ENCODE peak calls at places on chromosomes 11 and 22, in seven cellular contexts. L is kidney; P is amygdala; V is C1 segment of cervical spinal cord; I is anterior cingulate cortex; G is nucleus accumbens; Y is stimulated activated naive CD8-positive, alpha-beta T cell treated with anti-CD3 and anti-CD28 coated beads, Interleukin-15, amount 100 ng/mL, for 72 hours. W is an unnamed sample.

GRCh38 chr11:27213232-27213660 is 149.8 kb downstream of the CCDC34 start:
- DNase-seq in G (no peak), L (no peak), Y (no peak), V (no peak), P (no peak), I (no peak), W (no peak)

GRCh38 chr22:36385491-36386350 is 2.0 kb downstream of the MYH9 start:
- DNase-seq in L (peak; percentile 85), P (no peak), I (no peak), Y (peak; percentile 33), G (no peak), V (no peak), W (peak; percentile 37)

GRCh38 chr22:38831166-38831945 is 12.5 kb downstream of the NPTXR start:
- DNase-seq in I (no peak), G (no peak), P (no peak), Y (no peak), V (no peak), L (no peak), W (no peak)

GRCh38 chr11:15972838-15973237 is 383.5 kb downstream of the SOX6 start:
- DNase-seq in V (no peak), G (no peak), I (no peak), P (no peak), L (no peak), Y (no peak), W (no peak)

GRCh38 chr11:8251767-8252295 is 11.8 kb downstream of the LMO1 start:
- DNase-seq in Y (no peak), P (no peak), V (no peak), I (no peak), G (no peak), L (peak; percentile 14), W (no peak)

GRCh38 chr11:134356656-134357544 is 25.1 kb downstream of the GLB1L2 start:
- DNase-seq in I (no peak), P (no peak), V (no peak), Y (no peak), L (peak; percentile 22), G (no peak), W (no peak)

GRCh38 chr22:39530692-39531331 is 1.7 kb downstream of the RPS19BP1 start:
- DNase-seq in L (peak; percentile 57), G (no peak), I (no peak), V (no peak), P (no peak), Y (no peak), W (no peak)

GRCh38 chr11:130001491-130002351 is 914 bp downstream of the PRDM10 start:
- DNase-seq in L (peak; percentile 89), I (no peak), G (no peak), P (peak; percentile 35), V (no peak), Y (no peak), W (peak; percentile 14)

GRCh38 chr11:10550503-10550902 is 9.5 kb upstream of the RNF141 start:
- DNase-seq in P (no peak), G (no peak), L (no peak), V (no peak), Y (no peak), I (no peak), W (no peak)

GRCh38 chr11:13228569-13228968 is 49.0 kb upstream of the BMAL1 start:
- DNase-seq in L (no peak), P (no peak), V (no peak), Y (no peak), G (no peak), I (no peak), W (no peak)

GRCh38 chr11:108960498-108960897 is 295.6 kb downstream of the DDX10 start:
- DNase-seq in V (no peak), L (no peak), P (peak; percentile 6), G (no peak), Y (no peak), I (no peak), W (no peak)

GRCh38 chr11:72720047-72720446 is 32.2 kb downstream of the ARAP1 start:
- DNase-seq in Y (no peak), P (no peak), G (no peak), I (no peak), V (no peak), L (peak; percentile 57), W (no peak)

GRCh38 chr22:34902335-34902734 is 163.6 kb upstream of the ISX start:
- DNase-seq in G (no peak), I (no peak), V (no peak), P (no peak), Y (no peak), L (no peak), W (no peak)

W was measured in CD4-positive, alpha-beta T cell.